ENCODE peak calls at places on chromosomes 11 and 22, in nine cellular contexts. M is iris pigment epithelial cell, C is pons, I is fibroblast of pulmonary artery, G is neural progenitor cell, B is fibroblast of the conjunctiva, D is gastrocnemius medialis, N is NCI-H446, Q is posterior vena cava. X is an unnamed sample.

GRCh38 chr11:106131998-106132397 is 54.5 kb downstream of the AASDHPPT start:
- DNase-seq in M (no peak), C (no peak), I (no peak), G (peak; percentile 46), B (no peak), D (no peak), N (no peak), Q (no peak), X (no peak)

GRCh38 chr11:122661182-122661945 is 5.8 kb downstream of the UBASH3B start:
- DNase-seq in M (no peak), C (no peak), I (no peak), G (peak; percentile 60), B (no peak), D (no peak), N (peak; percentile 94), Q (no peak), X (no peak)

GRCh38 chr22:49956914-49957825 is 3.4 kb upstream of the PIM3 start:
- DNase-seq in M (no peak), C (no peak), I (no peak), G (no peak), B (no peak), D (no peak), N (no peak), Q (no peak), X (no peak)

GRCh38 chr22:30985561-30986208 is 16.6 kb downstream of the TUG1 start:
- DNase-seq in M (no peak), C (no peak), I (no peak), G (no peak), B (no peak), D (no peak), N (no peak), Q (no peak), X (no peak)

GRCh38 chr11:67484847-67485311 is 2.1 kb downstream of the AIP start:
- DNase-seq in M (no peak), C (peak; percentile 43), I (no peak), G (no peak), B (no peak), D (no peak), N (no peak), Q (no peak), X (peak; percentile 44)

GRCh38 chr11:102780491-102780918 is at the start of gene MMP10:
- DNase-seq in M (peak; percentile 74), C (peak; percentile 9), I (peak; percentile 69), G (peak; percentile 76), B (peak; percentile 32), D (no peak), N (no peak), Q (no peak), X (no peak)

GRCh38 chr11:96155627-96156378 is 187.2 kb downstream of the MAML2 start:
- DNase-seq in M (peak; percentile 99), C (peak; percentile 74), I (peak; percentile 98), G (peak; percentile 18), B (peak; percentile 91), D (peak; percentile 59), N (peak; percentile 90), Q (peak; percentile 95), X (peak; percentile 34)

GRCh38 chr11:68903288-68903630 is 373 bp downstream of the MRPL21 start:
- DNase-seq in M (no peak), C (peak; percentile 2), I (no peak), G (peak; percentile 15), B (no peak), D (no peak), N (no peak), Q (no peak), X (no peak)

GRCh38 chr11:117831661-117832415 is 7.3 kb upstream of the FXYD2 start:
- DNase-seq in M (no peak), C (no peak), I (no peak), G (no peak), B (no peak), D (no peak), N (no peak), Q (peak; percentile 51), X (no peak)